ENCODE peak calls at places on chromosomes 11 and 22, in four cellular contexts. V is stomach, E is sigmoid colon, D is tibial nerve. H is an unnamed sample.

GRCh38 chr11:72581067-72581466 is 93.2 kb downstream of the PDE2A start:
- DNase-seq in V (no peak), E (peak), D (no peak), H (no peak)

GRCh38 chr22:49983148-49984042 is 22.8 kb downstream of the PIM3 start:
- DNase-seq in V (no peak), E (no peak), D (no peak), H (peak)

GRCh38 chr11:84291996-84292395 is 1005.8 kb upstream of the CCDC90B start:
- DNase-seq in V (no peak), E (no peak), D (no peak), H (no peak)

GRCh38 chr22:49663311-49663711 is 164.4 kb downstream of the BRD1 start:
- DNase-seq in V (no peak), E (peak), D (no peak), H (peak)

GRCh38 chr11:100630898-100631297 is 56.2 kb upstream of the ARHGAP42 start:
- DNase-seq in V (peak), E (no peak), D (no peak), H (no peak)

GRCh38 chr11:26188559-26188958 is 143.4 kb upstream of the ANO3 start:
- DNase-seq in V (no peak), E (no peak), D (no peak), H (no peak)

GRCh38 chr11:117075186-117075585 is 23.0 kb downstream of the SIK3 start:
- DNase-seq in V (no peak), E (no peak), D (no peak), H (no peak)

GRCh38 chr11:10627306-10627705 is 58.8 kb upstream of the LYVE1 start:
- DNase-seq in V (no peak), E (no peak), D (no peak), H (no peak)

GRCh38 chr11:2924821-2925675 is 4.2 kb downstream of the PHLDA2 start:
- DNase-seq in V (no peak), E (no peak), D (no peak), H (no peak)

GRCh38 chr22:30855266-30855665 is 113.3 kb downstream of the MORC2 start:
- DNase-seq in V (peak), E (no peak), D (no peak), H (no peak)

GRCh38 chr22:23984430-23984829 is 4.5 kb downstream of the GSTT2 start:
- DNase-seq in V (no peak), E (no peak), D (no peak), H (no peak)

GRCh38 chr11:103384652-103385051 is 275.4 kb downstream of the DYNC2H1 start:
- DNase-seq in V (no peak), E (no peak), D (no peak), H (no peak)

GRCh38 chr11:107563702-107564101 is 1.8 kb downstream of the ALKBH8 start:
- DNase-seq in V (no peak), E (no peak), D (no peak), H (no peak)

GRCh38 chr11:35491231-35491871 is 34.1 kb downstream of the PAMR1 start:
- DNase-seq in V (no peak), E (no peak), D (no peak), H (no peak)

GRCh38 chr22:30826670-30827355 is 132.1 kb downstream of the OSBP2 start:
- DNase-seq in V (peak), E (no peak), D (no peak), H (no peak)

GRCh38 chr11:2207212-2207611 is 35.6 kb upstream of the TH start:
- DNase-seq in V (peak), E (peak), D (peak), H (peak)

GRCh38 chr22:42397332-42398246 is 34.6 kb downstream of the NFAM1 start:
- DNase-seq in V (no peak), E (peak), D (no peak), H (no peak)

GRCh38 chr11:134575504-134576230 is 163.6 kb upstream of the B3GAT1 start:
- DNase-seq in V (no peak), E (peak), D (no peak), H (no peak)

DNA sequence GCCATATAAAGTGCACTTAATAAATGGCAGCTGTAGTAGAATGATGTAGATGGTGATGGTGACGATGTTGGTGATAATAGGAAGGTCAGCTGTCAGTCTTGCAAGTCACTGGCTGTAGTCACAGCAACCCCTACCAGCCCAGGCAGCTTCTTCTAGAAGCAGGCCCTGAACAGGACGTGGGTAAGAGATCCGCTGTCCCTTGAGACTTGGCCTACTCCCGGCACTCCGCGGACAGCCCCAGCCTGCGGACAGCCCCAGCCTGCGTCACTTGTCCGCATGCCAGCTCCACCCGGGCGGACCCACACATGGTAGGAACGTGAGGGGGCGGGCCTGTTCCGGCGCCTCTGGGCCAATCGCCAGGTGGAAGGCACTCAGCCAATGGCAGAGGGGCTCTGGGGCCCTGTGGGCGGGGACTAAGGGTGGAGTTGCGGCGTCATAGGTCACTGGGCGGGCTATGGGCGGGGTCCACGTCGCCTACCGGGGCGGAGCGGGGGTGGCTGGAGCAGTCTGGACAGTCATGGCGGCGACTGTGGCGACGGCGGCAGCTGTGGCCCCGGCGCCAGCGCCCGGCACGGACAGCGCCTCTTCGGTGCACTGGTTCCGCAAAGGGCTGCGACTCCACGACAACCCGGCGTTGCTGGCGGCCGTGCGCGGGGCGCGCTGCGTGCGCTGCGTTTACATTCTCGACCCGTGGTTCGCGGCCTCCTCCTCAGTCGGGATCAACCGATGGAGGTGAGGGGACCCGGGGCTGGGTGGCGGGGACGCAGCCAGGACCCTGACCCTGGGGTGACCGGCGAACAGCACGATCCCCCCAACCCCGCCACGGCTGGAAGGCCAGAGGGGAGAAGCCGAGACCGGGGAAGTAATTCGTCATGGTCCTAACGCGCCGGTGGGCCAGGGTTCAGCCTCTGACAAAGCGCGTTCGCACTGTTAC is at the start of gene CRY2:
- DNase-seq in V (peak), E (peak), D (peak), H (peak)
- TF ChIP-seq EP300 in V (peak), E (peak), D (peak), H (peak)

DNA sequence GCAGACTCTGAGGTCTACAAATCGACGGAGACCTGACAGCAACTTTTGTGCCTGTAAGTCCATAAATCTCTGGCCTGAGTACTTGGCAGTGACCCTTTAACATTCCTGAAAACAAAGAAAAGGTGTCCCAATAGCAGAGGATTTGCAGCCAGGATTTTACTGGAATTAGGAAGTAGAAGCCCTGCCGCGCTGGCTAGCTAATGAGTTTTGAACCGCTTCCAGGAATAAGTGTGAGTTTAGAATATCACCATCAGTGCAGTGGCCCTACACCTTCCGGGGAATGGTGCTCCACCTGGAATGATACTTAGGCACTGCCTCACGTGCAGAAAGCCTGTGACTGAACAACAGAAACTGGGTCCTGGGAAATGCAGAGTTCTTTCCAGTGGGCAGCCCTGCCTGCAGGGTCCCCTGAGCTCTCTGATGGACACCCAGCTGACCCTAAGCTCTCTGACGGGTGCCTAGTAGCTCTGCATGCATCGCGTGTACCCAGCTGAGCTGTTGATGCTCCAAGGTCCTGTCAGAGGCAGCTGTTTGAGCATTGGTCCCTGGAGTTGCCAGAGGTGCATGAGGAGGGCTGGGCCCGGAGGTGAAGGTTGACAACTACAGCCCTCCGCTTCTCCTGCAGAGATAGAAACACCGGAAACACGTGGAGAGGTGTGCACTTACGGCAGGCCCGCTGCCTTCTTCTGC is 380.9 kb downstream of the TBC1D22A start:
- DNase-seq in V (peak), E (no peak), D (no peak), H (no peak)
- H3K4me3 ChIP-seq in V (no peak), E (no peak), D (no peak), H (no peak)

DNA sequence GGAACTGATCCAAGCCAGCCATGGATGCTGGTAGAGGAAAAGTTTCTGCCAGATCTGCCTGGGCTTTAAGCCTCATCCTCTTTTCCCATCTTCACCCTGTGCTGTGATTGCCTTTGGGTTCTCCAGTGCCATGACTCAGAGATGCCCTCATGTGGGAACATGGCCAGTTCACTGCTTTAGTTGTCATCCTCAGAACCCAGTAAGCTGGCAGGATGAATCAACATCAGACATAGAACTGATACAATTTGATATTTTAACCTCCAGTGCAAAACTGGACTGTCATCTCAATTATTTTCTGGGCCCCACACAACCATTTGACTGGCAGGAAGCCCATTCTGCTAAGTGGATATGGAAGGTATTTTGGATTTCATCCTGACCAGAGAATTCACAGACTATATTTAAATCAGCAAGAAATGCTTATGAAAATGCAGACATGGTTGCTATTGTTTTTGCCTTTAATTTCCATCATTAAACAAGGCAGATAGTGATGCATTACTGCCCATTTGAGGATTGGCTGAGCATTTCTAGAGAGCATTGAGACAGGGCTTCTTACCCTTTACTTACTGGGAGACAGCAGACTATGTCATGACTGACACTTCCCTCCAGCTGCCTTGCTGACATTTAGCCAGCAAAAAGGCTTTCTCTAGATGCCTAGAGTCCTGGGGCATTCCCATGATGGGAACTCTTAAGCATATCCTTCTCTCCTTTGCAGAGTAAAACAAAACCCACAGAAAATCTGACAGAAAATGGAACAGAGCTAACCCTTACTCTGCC is 327.1 kb upstream of the MTNR1B start:
- DNase-seq in V (no peak), E (no peak), D (no peak), H (no peak)
- TF ChIP-seq EP300 in V (no peak), E (no peak), D (no peak), H (no peak)

GRCh38 chr11:61695917-61696316 is 15.7 kb downstream of the DAGLA start:
- DNase-seq in V (peak), E (peak), D (peak), H (peak)
- H3K4me3 ChIP-seq in V (no peak), E (peak), D (peak), H (no peak)

GRCh38 chr11:118907749-118908106 is 18.0 kb downstream of the BCL9L start:
- DNase-seq in V (no peak), E (no peak), D (no peak), H (no peak)
- TF ChIP-seq EP300 in V (no peak), E (no peak), D (no peak), H (no peak)

DNA sequence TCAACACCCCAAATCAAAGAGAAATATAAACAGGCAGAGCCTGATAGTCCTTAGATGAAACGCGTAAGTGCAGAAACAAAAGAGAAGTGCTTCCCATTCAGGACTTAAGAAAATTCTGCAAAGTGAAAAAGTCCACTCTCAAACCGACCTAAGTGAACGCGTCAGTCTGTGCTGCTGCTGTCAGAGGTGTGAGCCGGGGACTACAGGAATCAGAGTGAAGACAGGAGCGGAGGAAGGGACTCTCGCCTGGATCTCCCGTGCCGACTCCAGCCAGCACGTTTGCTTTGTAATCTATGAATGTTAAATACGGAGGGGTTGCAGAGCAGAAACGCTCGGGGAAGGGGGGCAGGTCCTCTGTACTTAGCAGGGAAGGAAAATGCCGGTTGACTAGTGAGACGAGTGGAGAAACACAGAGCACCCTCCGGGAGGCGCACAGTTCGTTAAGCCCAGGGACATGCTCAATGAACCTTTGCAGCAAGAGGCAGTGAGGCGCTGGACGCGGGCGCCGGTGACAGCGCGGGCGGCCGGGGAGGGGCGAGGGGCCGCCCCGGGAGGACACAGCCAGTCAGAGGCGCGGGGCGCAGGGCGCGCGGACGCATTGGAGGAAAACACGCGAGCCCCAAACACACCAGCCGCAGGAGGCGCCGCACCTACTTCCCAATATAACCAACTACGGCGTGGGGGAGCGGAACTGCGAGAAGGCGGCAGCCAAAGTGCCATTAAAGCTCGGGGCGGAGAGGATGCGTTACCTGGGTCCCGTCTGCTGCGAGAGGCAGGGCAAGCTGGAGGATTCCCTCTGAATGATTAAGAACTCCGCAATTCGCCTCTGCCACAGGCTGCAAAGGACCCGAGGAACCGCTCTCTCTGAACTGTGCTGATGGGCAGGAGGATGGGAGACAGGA is at the start of gene CNTN5:
- DNase-seq in V (no peak), E (no peak), D (no peak), H (no peak)
- H3K4me3 ChIP-seq in V (peak), E (peak), D (peak), H (peak)

GRCh38 chr22:46537946-46538815 is 761 bp upstream of the CELSR1 start:
- DNase-seq in V (no peak), E (no peak), D (no peak), H (no peak)
- TF ChIP-seq EP300 in V (no peak), E (no peak), D (no peak), H (no peak)

GRCh38 chr11:32839308-32839707 is 9.6 kb downstream of the PRRG4 start:
- DNase-seq in V (no peak), E (no peak), D (no peak), H (no peak)
- H3K4me3 ChIP-seq in V (no peak), E (no peak), D (no peak), H (no peak)